ENCODE peak calls at places on chromosomes 4 and X, in seven cellular contexts. U is tibial nerve, P is breast epithelium, L is stomach, O is right lobe of liver, W is body of pancreas, N is K562. T is an unnamed sample. For H3K9me3, the result is how much of the 10 kb centered on the place peaks cover.

GRCh38 chr4:110163327-110164070 is 34.9 kb downstream of the ELOVL6 start:
- DNase-seq in U (no peak), P (no peak), L (no peak), O (no peak), W (no peak), N (no peak), T (no peak)

GRCh38 chr4:26936284-26937065 is 75.8 kb downstream of the STIM2 start:
- DNase-seq in U (no peak), P (no peak), L (no peak), O (no peak), W (no peak), N (peak), T (no peak)

GRCh38 chr4:27789768-27790167 is 929.1 kb downstream of the STIM2 start:
- DNase-seq in U (no peak), P (no peak), L (no peak), O (no peak), W (no peak), N (no peak), T (no peak)

GRCh38 chrX:153934473-153935325 is at the start of gene NAA10:
- DNase-seq in U (peak), P (peak), L (peak), O (peak), W (peak), N (peak), T (peak)

GRCh38 chrX:120238947-120239346 is 11.7 kb upstream of the ZBTB33 start:
- DNase-seq in U (no peak), P (no peak), L (no peak), O (no peak), W (no peak), N (no peak), T (no peak)

GRCh38 chrX:23374291-23374690 is 39.6 kb downstream of the PTCHD1 start:
- DNase-seq in U (no peak), P (no peak), L (no peak), O (no peak), W (no peak), N (no peak), T (no peak)

GRCh38 chr4:114180481-114180880 is 201.0 kb upstream of the ARSJ start:
- DNase-seq in U (no peak), P (no peak), L (no peak), O (no peak), W (peak), N (no peak), T (peak)

GRCh38 chr4:158870282-158871049 is 101.6 kb downstream of the FNIP2 start:
- DNase-seq in U (no peak), P (no peak), L (no peak), O (no peak), W (no peak), N (no peak), T (no peak)

GRCh38 chr4:7754565-7755262 is 184.9 kb downstream of the AFAP1 start:
- DNase-seq in U (no peak), P (no peak), L (no peak), O (no peak), W (no peak), N (no peak), T (no peak)

GRCh38 chr4:110515676-110516075 is 39.7 kb downstream of the ENPEP start:
- DNase-seq in U (no peak), P (no peak), L (no peak), O (no peak), W (peak), N (no peak), T (no peak)

GRCh38 chrX:128106630-128107029 is 54.4 kb upstream of the ACTRT1 start:
- DNase-seq in U (no peak), P (no peak), L (no peak), O (no peak), W (no peak), N (no peak), T (no peak)

GRCh38 chr4:38024203-38024504 is 64.0 kb downstream of the PTTG2 start:
- DNase-seq in U (no peak), P (no peak), L (no peak), O (no peak), W (peak), N (no peak), T (no peak)

GRCh38 chr4:8235224-8235623 is 34.3 kb upstream of the HTRA3 start:
- DNase-seq in U (no peak), P (no peak), L (no peak), O (peak), W (no peak), N (no peak), T (no peak)

GRCh38 chr4:90419124-90419711 is 292.0 kb downstream of the CCSER1 start:
- DNase-seq in U (no peak), P (no peak), L (no peak), O (no peak), W (no peak), N (no peak), T (no peak)

GRCh38 chr4:147733614-147734344 is 1.9 kb downstream of the ARHGAP10 start:
- DNase-seq in U (no peak), P (no peak), L (no peak), O (no peak), W (peak), N (no peak), T (no peak)

GRCh38 chr4:11487139-11487538 is 58.4 kb upstream of the HS3ST1 start:
- DNase-seq in U (no peak), P (no peak), L (no peak), O (no peak), W (no peak), N (no peak), T (no peak)

GRCh38 chr4:138851626-138852443 is 163.7 kb upstream of the NOCT start:
- DNase-seq in U (no peak), P (no peak), L (no peak), O (no peak), W (no peak), N (no peak), T (no peak)

GRCh38 chr4:189048119-189048518 is 892.6 kb upstream of the FRG1 start:
- DNase-seq in U (no peak), P (no peak), L (no peak), O (no peak), W (no peak), N (no peak), T (no peak)

GRCh38 chrX:11888421-11888820 is 130.4 kb downstream of the MSL3 start:
- DNase-seq in U (no peak), P (no peak), L (no peak), O (no peak), W (no peak), N (no peak), T (no peak)

GRCh38 chr4:185761352-185762235 is 50.4 kb downstream of the SORBS2 start:
- DNase-seq in U (no peak), P (no peak), L (no peak), O (no peak), W (no peak), N (no peak), T (no peak)

GRCh38 chrX:69951756-69952155 is 98.0 kb downstream of the AWAT2 start:
- DNase-seq in U (no peak), P (no peak), L (no peak), O (no peak), W (no peak), N (no peak), T (no peak)

GRCh38 chr4:147334478-147334877 is 146.4 kb upstream of the EDNRA start:
- DNase-seq in U (no peak), P (no peak), L (no peak), O (no peak), W (no peak), N (no peak), T (no peak)

GRCh38 chr4:1218892-1219552 is 29.9 kb downstream of the CTBP1 start:
- DNase-seq in U (no peak), P (no peak), L (no peak), O (no peak), W (no peak), N (no peak), T (no peak)

GRCh38 chrX:71118985-71119535 is 664 bp downstream of the MED12 start:
- DNase-seq in U (no peak), P (no peak), L (no peak), O (no peak), W (peak), N (peak), T (no peak)

GRCh38 chr4:3827616-3828492 is 61.7 kb downstream of the ADRA2C start:
- DNase-seq in U (no peak), P (peak), L (peak), O (peak), W (peak), N (no peak), T (peak)

GRCh38 chrX:56766554-56767412 is 37.7 kb downstream of the NBDY start:
- DNase-seq in U (no peak), P (peak), L (peak), O (peak), W (no peak), N (no peak), T (no peak)

GRCh38 chrX:13432776-13433605 is 113.1 kb upstream of the ATXN3L start:
- DNase-seq in U (no peak), P (no peak), L (no peak), O (no peak), W (no peak), N (no peak), T (no peak)

GRCh38 chr4:41160010-41160789 is 54.1 kb downstream of the APBB2 start:
- DNase-seq in U (no peak), P (no peak), L (no peak), O (no peak), W (no peak), N (no peak), T (no peak)

GRCh38 chr4:140426610-140427103 is 791 bp downstream of the CLGN start:
- DNase-seq in U (no peak), P (no peak), L (no peak), O (no peak), W (no peak), N (peak), T (no peak)

GRCh38 chrX:70769659-70770232 is 138.8 kb downstream of the TEX11 start:
- DNase-seq in U (no peak), P (no peak), L (no peak), O (no peak), W (no peak), N (peak), T (no peak)

GRCh38 chr4:113675731-113676707 is 85.5 kb downstream of the CAMK2D start:
- DNase-seq in U (no peak), P (no peak), L (no peak), O (no peak), W (no peak), N (no peak), T (no peak)

GRCh38 chr4:118968813-118969212 is 80.2 kb downstream of the SYNPO2 start:
- DNase-seq in U (no peak), P (no peak), L (no peak), O (no peak), W (no peak), N (no peak), T (no peak)

GRCh38 chrX:108261541-108262218 is 170.1 kb downstream of the ATG4A start:
- DNase-seq in U (no peak), P (no peak), L (no peak), O (no peak), W (no peak), N (no peak), T (peak)

GRCh38 chrX:40863671-40864070 is 128.3 kb upstream of the MED14 start:
- DNase-seq in U (no peak), P (no peak), L (no peak), O (no peak), W (no peak), N (no peak), T (no peak)
- H3K9me3 ChIP-seq in U (under half), P (under half), L (under half), O (under half), W (under half), N (under half), T (under half)

GRCh38 chrX:103585421-103586313 is at the start of gene TCEAL4:
- DNase-seq in U (peak), P (peak), L (peak), O (peak), W (peak), N (peak), T (peak)
- TF ChIP-seq POLR2A in U (no peak), P (no peak), L (no peak), O (peak), W (peak), N (no peak), T (peak)

GRCh38 chr4:131430302-131430701 is 1718.8 kb upstream of the PCDH10 start:
- DNase-seq in U (no peak), P (no peak), L (no peak), O (no peak), W (peak), N (no peak), T (no peak)
- TF ChIP-seq CTCF in U (no peak), P (no peak), L (no peak), O (no peak), W (no peak), N (no peak), T (no peak)

GRCh38 chrX:147757750-147758149 is 154.0 kb upstream of the FMR1 start:
- DNase-seq in U (no peak), P (no peak), L (no peak), O (no peak), W (no peak), N (no peak), T (no peak)
- H3K9me3 ChIP-seq in U (under half), P (under half), L (under half), O (under half), W (under half), N (under half), T (under half)

GRCh38 chrX:109841869-109842579 is 109.0 kb upstream of the ACSL4 start:
- DNase-seq in U (no peak), P (no peak), L (no peak), O (no peak), W (no peak), N (peak), T (no peak)

GRCh38 chrX:109839694-109840358 is 106.8 kb upstream of the ACSL4 start:
- DNase-seq in U (no peak), P (no peak), L (no peak), O (no peak), W (no peak), N (peak), T (no peak)

GRCh38 chrX:109841257-109841656 is 108.2 kb upstream of the ACSL4 start:
- DNase-seq in U (no peak), P (no peak), L (no peak), O (no peak), W (no peak), N (no peak), T (no peak)

GRCh38 chrX:109842611-109843010 is 109.6 kb upstream of the ACSL4 start:
- DNase-seq in U (no peak), P (no peak), L (no peak), O (no peak), W (no peak), N (no peak), T (no peak)

DNA sequence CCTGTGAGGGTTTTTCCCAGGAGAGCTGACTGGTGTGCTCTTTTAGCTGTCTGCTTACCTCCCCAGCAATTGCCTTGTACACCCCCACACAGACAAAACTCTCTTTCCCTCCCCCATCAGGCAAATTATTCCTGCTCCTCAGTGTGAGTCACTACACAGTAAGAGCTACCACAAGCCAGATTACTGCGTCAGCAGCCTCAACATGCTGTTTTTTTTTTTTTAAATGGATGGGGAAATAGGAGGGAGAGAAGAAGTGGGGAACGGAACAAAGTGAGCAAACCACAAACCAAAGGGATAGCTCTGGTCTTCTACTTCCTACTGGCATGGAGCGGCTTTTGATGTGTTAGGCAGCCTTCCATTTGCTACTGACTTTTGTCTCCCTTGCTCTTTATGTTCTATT is 107.5 kb upstream of the ACSL4 start:
- DNase-seq in U (no peak), P (peak), L (no peak), O (no peak), W (no peak), N (peak), T (no peak)
- TF ChIP-seq POLR2A in U (no peak), P (no peak), L (no peak), O (no peak), W (no peak), N (no peak), T (no peak)

DNA sequence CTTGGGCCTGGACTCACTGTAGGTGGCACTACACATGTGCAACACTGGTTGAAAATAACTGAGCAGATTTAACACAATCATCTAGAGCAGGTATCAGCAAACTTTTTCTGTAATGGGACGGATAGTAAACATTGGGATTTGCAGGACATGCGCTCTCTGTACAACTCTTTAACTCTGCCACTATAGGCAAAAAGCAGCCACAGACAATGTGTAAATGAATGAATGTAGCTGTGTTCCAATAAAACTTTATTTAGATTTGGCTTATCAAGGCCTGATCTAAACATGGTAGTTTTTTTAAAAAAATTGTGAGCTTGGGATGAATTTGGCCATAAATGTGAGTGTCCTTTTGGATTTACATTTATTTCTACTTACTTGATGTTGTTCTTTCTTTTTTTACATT is 407.3 kb downstream of the FAT4 start:
- DNase-seq in U (no peak), P (no peak), L (no peak), O (no peak), W (no peak), N (no peak), T (no peak)
- TF ChIP-seq CTCF in U (no peak), P (no peak), L (no peak), O (no peak), W (no peak), N (no peak), T (no peak)

GRCh38 chr4:179292443-179292842 is 1850.2 kb upstream of the AGA start:
- DNase-seq in U (no peak), P (no peak), L (no peak), O (no peak), W (no peak), N (no peak), T (no peak)
- H3K9me3 ChIP-seq in U (under half), P (under half), L (under half), O (under half), W (under half), N (under half), T (under half)

GRCh38 chr4:155953151-155954117 is at the start of gene CTSO:
- DNase-seq in U (peak), P (peak), L (peak), O (peak), W (peak), N (peak), T (peak)
- TF ChIP-seq POLR2A in U (no peak), P (no peak), L (no peak), O (peak), W (peak), N (no peak), T (peak)

DNA sequence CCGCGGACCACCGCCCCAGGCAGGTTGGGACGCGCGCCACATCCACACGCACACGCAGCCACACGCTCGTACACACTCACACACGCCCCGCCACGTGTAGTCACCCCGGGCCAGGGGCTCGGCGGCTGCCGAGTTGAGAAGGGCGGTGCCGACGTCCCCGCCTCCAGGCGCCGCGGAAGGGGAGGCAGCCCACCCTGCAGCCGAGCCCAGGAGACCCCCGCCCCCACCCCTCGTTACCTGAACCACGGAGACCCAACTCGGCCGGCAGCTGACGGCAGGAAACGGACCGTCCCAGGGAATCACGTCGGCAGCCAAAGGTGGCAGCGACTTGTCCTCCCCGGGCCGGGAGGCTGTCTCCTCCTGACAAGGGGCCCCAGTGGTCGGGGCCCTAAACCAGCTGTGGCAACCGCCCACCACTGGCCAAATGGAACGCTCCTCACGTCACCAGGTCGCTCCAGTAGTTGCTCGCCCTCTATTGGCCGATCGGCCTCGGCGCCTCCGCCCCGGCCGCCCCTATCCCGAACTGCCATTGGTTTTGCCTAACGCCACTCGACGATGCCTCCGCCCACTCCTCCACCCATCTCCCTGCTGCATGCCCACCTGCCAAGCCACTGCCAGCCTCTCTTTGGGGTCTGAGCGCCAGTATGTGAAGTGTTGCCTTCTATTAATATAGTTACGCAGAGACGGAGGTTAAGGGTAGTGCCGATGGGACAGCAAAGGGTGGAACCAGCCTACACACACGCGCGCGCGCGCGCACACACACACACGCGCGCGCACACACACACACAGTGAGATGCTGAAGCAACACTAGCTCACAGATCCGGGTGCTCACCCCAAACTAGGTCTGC is at the start of gene ZDHHC9:
- DNase-seq in U (peak), P (peak), L (peak), O (peak), W (peak), N (peak), T (peak)
- TF ChIP-seq CTCF in U (no peak), P (no peak), L (no peak), O (peak), W (peak), N (no peak), T (no peak)

T was measured in prostate gland.